ENCODE peak calls at places on chromosome X, in seven cellular contexts. Q, H, B, A, I, Z and G are unnamed samples.

GRCh38 chrX:38805294-38806053 is 4.2 kb downstream of the MID1IP1 start:
- DNase-seq in H (peak; percentile 61), Q (no peak), B (no peak), Z (peak; percentile 69), I (peak; percentile 11), A (peak; percentile 66), G (no peak)

GRCh38 chrX:70755850-70756249 is 152.7 kb downstream of the TEX11 start:
- DNase-seq in Q (peak; percentile 80), B (no peak), H (peak; percentile 43), Z (no peak), A (no peak), I (no peak), G (peak; percentile 28)

GRCh38 chrX:151703487-151703886 is 8.2 kb downstream of the PRRG3 start:
- DNase-seq in A (no peak), B (no peak), Q (no peak), H (no peak), Z (no peak), I (no peak), G (no peak)

GRCh38 chrX:10010686-10011085 is 43.5 kb downstream of the CLDN34 start:
- DNase-seq in H (no peak), A (peak; percentile 63), Q (no peak), B (no peak), Z (no peak), I (no peak), G (no peak)

GRCh38 chrX:119145241-119145653 is 17.6 kb upstream of the KIAA1210 start:
- DNase-seq in Q (peak; percentile 2), B (peak; percentile 12), Z (no peak), I (no peak), A (peak; percentile 2), H (no peak), G (no peak)

GRCh38 chrX:118240359-118240758 is 105.5 kb upstream of the WDR44 start:
- DNase-seq in Z (no peak), I (no peak), A (no peak), Q (no peak), B (no peak), H (no peak), G (no peak)

GRCh38 chrX:69165116-69165651 is at the start of gene PJA1:
- DNase-seq in Z (peak; percentile 76), H (peak; percentile 61), I (peak; percentile 38), Q (peak; percentile 33), A (peak; percentile 66), B (no peak), G (no peak)

GRCh38 chrX:85052207-85052606 is 48.5 kb downstream of the APOOL start:
- DNase-seq in I (no peak), H (no peak), A (peak; percentile 3), Q (no peak), B (no peak), Z (no peak), G (no peak)

GRCh38 chrX:154002215-154002719 is 17.4 kb downstream of the IRAK1 start:
- DNase-seq in H (no peak), Z (peak; percentile 26), Q (no peak), A (peak; percentile 47), B (no peak), I (no peak), G (no peak)

GRCh38 chrX:39576081-39576701 is 521.6 kb downstream of the BCOR start:
- DNase-seq in B (no peak), A (no peak), H (no peak), I (no peak), Q (no peak), Z (peak; percentile 38), G (no peak)

GRCh38 chrX:85963736-85964135 is 83.6 kb downstream of the CHM start:
- DNase-seq in A (peak; percentile 64), H (no peak), I (no peak), Q (peak; percentile 5), B (no peak), Z (no peak), G (no peak)

GRCh38 chrX:108359811-108360602 is 78.2 kb downstream of the COL4A6 start:
- DNase-seq in A (peak; percentile 39), H (no peak), B (no peak), I (no peak), Q (no peak), Z (no peak), G (no peak)

GRCh38 chrX:111100191-111100590 is 4.2 kb downstream of the PAK3 start:
- DNase-seq in B (peak; percentile 10), A (peak; percentile 37), H (peak; percentile 7), I (peak; percentile 24), Z (peak; percentile 16), Q (peak; percentile 54), G (no peak)

GRCh38 chrX:112636951-112637541 is 42.7 kb downstream of the LHFPL1 start:
- DNase-seq in Z (no peak), H (no peak), Q (no peak), B (no peak), I (no peak), A (no peak), G (no peak)

GRCh38 chrX:54066841-54067240 is 22.6 kb upstream of the PHF8 start:
- DNase-seq in Q (no peak), H (no peak), B (no peak), Z (no peak), I (no peak), A (peak; percentile 22), G (no peak)

GRCh38 chrX:46433892-46434291 is 111.3 kb downstream of the ZNF674 start:
- DNase-seq in B (no peak), I (no peak), Z (no peak), A (peak; percentile 24), H (no peak), Q (no peak), G (no peak)

GRCh38 chrX:39152106-39152649 is 350.9 kb downstream of the MID1IP1 start:
- DNase-seq in B (no peak), A (no peak), I (peak; percentile 50), Q (peak; percentile 28), Z (peak; percentile 20), H (peak; percentile 30), G (no peak)

GRCh38 chrX:23952984-23953907 is 45.4 kb downstream of the CXorf58 start:
- DNase-seq in I (no peak), Z (peak; percentile 10), H (peak; percentile 0), A (no peak), B (no peak), Q (peak; percentile 6), G (peak; percentile 63)

GRCh38 chrX:25011589-25012432 is 4.0 kb downstream of the ARX start:
- DNase-seq in Q (no peak), H (no peak), A (no peak), B (no peak), Z (no peak), I (no peak), G (no peak)

GRCh38 chrX:71017396-71017939 is 50.7 kb downstream of the SNX12 start:
- DNase-seq in Q (no peak), A (peak; percentile 26), H (no peak), I (no peak), Z (no peak), B (no peak), G (no peak)

GRCh38 chrX:53511302-53511701 is 77.1 kb upstream of the HSD17B10 start:
- DNase-seq in H (no peak), A (no peak), Q (no peak), Z (no peak), I (no peak), B (no peak), G (no peak)

GRCh38 chrX:52852110-52852872 is 15.6 kb downstream of the XAGE3 start:
- DNase-seq in B (no peak), I (no peak), H (no peak), Q (no peak), Z (no peak), A (peak; percentile 59), G (no peak)

GRCh38 chrX:11558972-11559371 is 106.7 kb downstream of the ARHGAP6 start:
- DNase-seq in B (peak; percentile 15), I (no peak), A (no peak), Q (peak; percentile 15), H (peak; percentile 27), Z (no peak), G (no peak)

GRCh38 chrX:112877771-112878173 is 37.1 kb upstream of the AMOT start:
- DNase-seq in Z (no peak), Q (no peak), H (no peak), A (no peak), I (no peak), B (no peak), G (no peak)

GRCh38 chrX:133444952-133445831 is 29.9 kb upstream of the GPC4 start:
- DNase-seq in Z (no peak), I (peak; percentile 21), B (peak; percentile 31), A (no peak), Q (no peak), H (no peak), G (no peak)